ENCODE peak calls at places on chromosomes 4 and X, in seven cellular contexts. F is Kasumi-1, H is bronchial epithelial cell, R is globus pallidus, N is EL, O is fibroblast of the conjunctiva, Q is posterior vena cava. U is an unnamed sample.

GRCh38 chrX:46582964-46583363 is 9.4 kb downstream of the CHST7 start:
- DNase-seq in F (no peak), H (peak; percentile 93), R (peak; percentile 43), N (peak; percentile 83), O (peak; percentile 43), Q (no peak), U (peak; percentile 92)

GRCh38 chr4:187995322-187996207 is at the start of gene ZFP42:
- DNase-seq in F (no peak), H (no peak), R (no peak), N (no peak), O (no peak), Q (no peak), U (no peak)

GRCh38 chrX:118347131-118347530 is 1.2 kb downstream of the WDR44 start:
- DNase-seq in F (peak; percentile 27), H (peak; percentile 74), R (no peak), N (peak; percentile 69), O (peak; percentile 20), Q (no peak), U (peak; percentile 73)

GRCh38 chr4:98833384-98833783 is 95.5 kb downstream of the EIF4E start:
- DNase-seq in F (no peak), H (no peak), R (no peak), N (no peak), O (no peak), Q (no peak), U (no peak)

GRCh38 chrX:37000140-37000539 is 8.0 kb upstream of the FAM47C start:
- DNase-seq in F (no peak), H (no peak), R (no peak), N (no peak), O (no peak), Q (no peak), U (no peak)

GRCh38 chr4:7956306-7957112 is 16.8 kb upstream of the AFAP1 start:
- DNase-seq in F (no peak), H (peak; percentile 51), R (no peak), N (peak; percentile 95), O (no peak), Q (peak; percentile 90), U (peak; percentile 93)

GRCh38 chrX:20951016-20951795 is 423.0 kb upstream of the CNKSR2 start:
- DNase-seq in F (no peak), H (peak; percentile 71), R (no peak), N (no peak), O (no peak), Q (no peak), U (no peak)

GRCh38 chr4:19936471-19936870 is 315.2 kb upstream of the SLIT2 start:
- DNase-seq in F (no peak), H (no peak), R (no peak), N (peak; percentile 65), O (peak; percentile 27), Q (no peak), U (peak; percentile 79)